ENCODE peak calls at places on chromosome 20, in four cellular contexts. X is HepG2, B is SK-N-SH, O is K562. Q is an unnamed sample.

GRCh38 chr20:50286609-50287008 is 96.0 kb downstream of the CEBPB start:
- DNase-seq in X (no peak), B (peak), O (no peak), Q (no peak)

GRCh38 chr20:50992733-50993457 is 30.0 kb downstream of the KCNG1 start:
- DNase-seq in X (peak), B (peak), O (peak), Q (peak)

GRCh38 chr20:12237772-12238171 is 320.1 kb downstream of the BTBD3 start:
- DNase-seq in X (no peak), B (no peak), O (no peak), Q (no peak)

GRCh38 chr20:36262440-36262839 is 26.2 kb downstream of the AAR2 start:
- DNase-seq in X (no peak), B (no peak), O (no peak), Q (no peak)

GRCh38 chr20:44406572-44407100 is 51.1 kb downstream of the HNF4A start:
- DNase-seq in X (no peak), B (no peak), O (no peak), Q (no peak)

GRCh38 chr20:9839626-9840025 is 750 bp upstream of the PAK5 start:
- DNase-seq in X (no peak), B (no peak), O (no peak), Q (no peak)

GRCh38 chr20:38985603-38986170 is 23.5 kb downstream of the DHX35 start:
- DNase-seq in X (peak), B (no peak), O (no peak), Q (no peak)

GRCh38 chr20:56581701-56582100 is 47.4 kb upstream of the TFAP2C start:
- DNase-seq in X (peak), B (no peak), O (no peak), Q (no peak)

GRCh38 chr20:51528263-51529026 is 14.1 kb downstream of the NFATC2 start:
- DNase-seq in X (no peak), B (no peak), O (no peak), Q (no peak)

GRCh38 chr20:25135031-25135430 is 53.1 kb upstream of the VSX1 start:
- DNase-seq in X (no peak), B (no peak), O (no peak), Q (no peak)

GRCh38 chr20:3563548-3564177 is 92.8 kb downstream of the ATRN start:
- DNase-seq in X (peak), B (peak), O (peak), Q (peak)

GRCh38 chr20:35821807-35822242 is 50.0 kb downstream of the PHF20 start:
- DNase-seq in X (peak), B (no peak), O (peak), Q (no peak)

GRCh38 chr20:3671986-3672863 is 9.0 kb upstream of the GFRA4 start:
- DNase-seq in X (no peak), B (peak), O (no peak), Q (peak)

GRCh38 chr20:37395411-37395800 is 49.5 kb downstream of the SRC start:
- DNase-seq in X (no peak), B (no peak), O (no peak), Q (no peak)

GRCh38 chr20:43691928-43692524 is 25.1 kb downstream of the MYBL2 start:
- DNase-seq in X (peak), B (peak), O (peak), Q (peak)

GRCh38 chr20:37394543-37395410 is 48.8 kb downstream of the SRC start:
- DNase-seq in X (no peak), B (peak), O (no peak), Q (no peak)

GRCh38 chr20:25050501-25051350 is 7.2 kb downstream of the ACSS1 start:
- DNase-seq in X (no peak), B (no peak), O (no peak), Q (no peak)

GRCh38 chr20:5865604-5866003 is 84.7 kb downstream of the TRMT6 start:
- DNase-seq in X (no peak), B (no peak), O (no peak), Q (no peak)

GRCh38 chr20:56716806-56717205 is 87.7 kb downstream of the TFAP2C start:
- DNase-seq in X (no peak), B (no peak), O (no peak), Q (peak)

GRCh38 chr20:38725959-38726848 is 1.9 kb downstream of the SLC32A1 start:
- DNase-seq in X (peak), B (peak), O (peak), Q (peak)

GRCh38 chr20:35015863-35016193 is 60.2 kb downstream of the MYH7B start:
- DNase-seq in X (no peak), B (no peak), O (no peak), Q (no peak)

DNA sequence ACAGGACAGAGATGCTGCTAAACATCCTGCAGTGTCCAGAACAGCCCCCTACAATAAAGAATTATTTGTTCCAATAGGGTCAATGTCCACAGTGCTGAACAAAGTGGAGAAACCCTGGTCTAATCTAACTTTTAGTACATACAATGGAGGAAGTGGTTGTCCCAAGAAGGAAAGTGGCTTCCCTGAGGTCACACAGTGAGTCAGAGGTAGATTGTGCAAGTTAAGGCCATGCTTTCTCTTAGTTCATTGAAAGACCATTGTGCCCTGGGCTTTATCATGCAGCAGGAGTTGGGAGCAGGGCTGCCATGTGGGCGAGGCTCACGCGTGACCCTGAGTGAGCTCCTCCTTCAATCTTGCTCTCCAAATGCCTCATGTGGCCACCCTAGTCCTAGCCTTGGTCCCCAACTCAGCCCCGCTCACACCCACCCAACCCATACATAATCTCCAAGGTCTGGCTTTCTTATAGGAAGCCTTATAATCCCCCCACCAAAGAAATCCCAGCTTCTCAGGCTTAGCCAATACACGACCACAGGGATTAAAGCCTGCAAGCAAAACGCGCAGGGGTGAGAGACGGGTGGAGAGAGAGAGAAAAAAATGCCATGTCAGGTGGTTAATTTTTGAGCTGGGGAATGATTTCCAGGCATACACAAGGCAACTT is 19.9 kb downstream of the SLC13A3 start:
- DNase-seq in X (peak), B (no peak), O (peak), Q (no peak)
- TF ChIP-seq JUND in X (peak), B (no peak), O (peak), Q (no peak)

DNA sequence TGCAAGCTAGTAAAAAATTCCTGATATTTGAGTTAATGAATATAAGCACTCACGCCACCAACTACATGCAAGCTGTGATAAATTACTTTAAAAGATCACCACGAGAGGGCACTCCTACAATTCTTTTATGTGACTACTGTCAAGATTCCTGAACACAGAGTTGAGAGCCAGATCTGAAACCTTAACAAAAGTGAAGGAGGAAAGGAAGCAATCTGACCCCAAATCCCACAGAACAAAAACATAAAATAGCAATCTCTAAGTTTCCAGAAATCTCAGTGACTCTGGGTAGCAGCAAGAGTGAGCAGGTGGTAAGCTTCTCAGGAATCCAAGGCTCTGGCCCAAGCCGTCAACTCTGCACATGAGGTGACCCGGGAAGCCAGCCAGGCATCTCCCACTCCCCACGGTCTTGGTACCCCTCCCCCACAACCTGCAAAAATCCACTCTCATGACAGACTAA is 55.1 kb downstream of the STAU1 start:
- DNase-seq in X (peak), B (peak), O (peak), Q (peak)
- TF ChIP-seq JUND in X (no peak), B (no peak), O (no peak), Q (no peak)

GRCh38 chr20:62888910-62889309 is 27.3 kb upstream of the TCFL5 start:
- DNase-seq in X (no peak), B (no peak), O (no peak), Q (no peak)
- TF ChIP-seq JUND in X (no peak), B (no peak), O (no peak), Q (no peak)

GRCh38 chr20:47281376-47281775 is 75.1 kb downstream of the ZMYND8 start:
- DNase-seq in X (no peak), B (no peak), O (no peak), Q (no peak)
- TF ChIP-seq JUND in X (no peak), B (no peak), O (no peak), Q (no peak)

GRCh38 chr20:21101453-21102251 is 4.5 kb downstream of the LINC00237 start:
- DNase-seq in X (no peak), B (peak), O (no peak), Q (no peak)
- TF ChIP-seq JUND in X (no peak), B (no peak), O (no peak), Q (no peak)